ENCODE peak calls at places on chromosomes 12 and 14, in eight cellular contexts. F, X, Y, H, N, S, D and E are unnamed samples. For H3K36me3, the result is how much of the 10 kb centered on the place peaks cover.

GRCh38 chr12:116969615-116970575 is 59.1 kb downstream of the FBXW8 start:
- DNase-seq in F (no peak), X (no peak), Y (peak), H (peak), N (no peak), S (no peak), D (peak), E (no peak)

GRCh38 chr14:24334431-24335271 is at the start of gene ADCY4:
- DNase-seq in F (peak), X (no peak), Y (peak), H (peak), N (peak), S (peak), D (no peak), E (no peak)

GRCh38 chr14:92687681-92688433 is 60.6 kb downstream of the LGMN start:
- DNase-seq in F (peak), X (no peak), Y (peak), H (peak), N (peak), S (no peak), D (peak), E (peak)

GRCh38 chr12:132506730-132507538 is 17.0 kb downstream of the FBRSL1 start:
- DNase-seq in F (no peak), X (no peak), Y (no peak), H (peak), N (peak), S (peak), D (peak), E (no peak)

GRCh38 chr12:31524791-31525495 is 66.0 kb downstream of the DENND5B start:
- DNase-seq in F (no peak), X (no peak), Y (no peak), H (peak), N (no peak), S (no peak), D (peak), E (no peak)

GRCh38 chr14:93719234-93719633 is 69.1 kb downstream of the PRIMA1 start:
- DNase-seq in F (no peak), X (no peak), Y (no peak), H (no peak), N (no peak), S (no peak), D (no peak), E (no peak)

GRCh38 chr14:38716871-38717270 is 386.2 kb downstream of the SEC23A start:
- DNase-seq in F (no peak), X (no peak), Y (no peak), H (no peak), N (no peak), S (no peak), D (peak), E (no peak)

GRCh38 chr14:102255401-102256190 is 49.4 kb downstream of the MOK start:
- DNase-seq in F (no peak), X (no peak), Y (no peak), H (peak), N (no peak), S (no peak), D (peak), E (no peak)

GRCh38 chr14:71891970-71892369 is 40.3 kb upstream of the RGS6 start:
- DNase-seq in F (no peak), X (peak), Y (peak), H (no peak), N (no peak), S (no peak), D (peak), E (no peak)

GRCh38 chr12:94266390-94266789 is 118.0 kb downstream of the PLXNC1 start:
- DNase-seq in F (no peak), X (no peak), Y (no peak), H (no peak), N (no peak), S (no peak), D (no peak), E (no peak)

DNA sequence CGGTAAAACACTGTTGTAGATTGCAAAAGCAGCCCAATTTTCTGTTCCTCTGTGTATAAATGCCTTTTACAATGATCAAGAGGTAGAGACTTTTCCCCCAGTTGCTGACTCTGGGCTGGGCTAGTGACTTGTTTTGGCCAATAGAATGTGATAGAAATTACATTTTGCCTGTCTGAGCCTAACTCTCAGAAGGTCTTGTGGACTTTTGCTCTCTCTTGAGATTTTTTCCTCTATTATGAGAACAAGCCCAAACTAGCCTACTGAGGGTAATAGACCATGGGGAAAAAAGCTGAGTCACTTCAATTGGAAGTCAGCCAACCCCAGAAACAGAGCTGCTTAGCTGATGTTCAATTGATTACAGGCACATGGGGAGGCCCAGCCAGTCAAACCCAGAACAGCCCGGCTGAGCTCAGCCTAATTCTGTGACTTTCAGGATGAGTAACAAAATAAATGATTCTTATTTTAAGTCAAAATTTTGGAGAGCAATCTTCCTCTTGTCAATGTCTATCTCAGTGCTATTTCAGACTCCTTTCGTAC is 61.4 kb downstream of the MYF5 start:
- DNase-seq in F (no peak), X (no peak), Y (no peak), H (peak), N (peak), S (no peak), D (peak), E (peak)
- H3K4me3 ChIP-seq in F (no peak), X (no peak), Y (no peak), H (no peak), N (no peak), S (no peak), D (no peak), E (no peak)

GRCh38 chr12:55812088-55812487 is 5.4 kb downstream of the SARNP start:
- DNase-seq in F (no peak), X (no peak), Y (no peak), H (no peak), N (no peak), S (no peak), D (no peak), E (no peak)

GRCh38 chr12:55814257-55814656 is 3.3 kb downstream of the SARNP start:
- DNase-seq in F (no peak), X (no peak), Y (no peak), H (no peak), N (no peak), S (no peak), D (no peak), E (no peak)

GRCh38 chr12:55806982-55807381 is 10.5 kb downstream of the SARNP start:
- DNase-seq in F (no peak), X (no peak), Y (no peak), H (no peak), N (no peak), S (no peak), D (no peak), E (peak)

GRCh38 chr12:55809274-55809673 is 8.2 kb downstream of the SARNP start:
- DNase-seq in F (no peak), X (no peak), Y (no peak), H (no peak), N (no peak), S (no peak), D (no peak), E (no peak)
- H3K36me3 ChIP-seq in F (under half), X (half or more), Y (under half), H (under half), N (under half), S (under half), D (under half), E (under half)

GRCh38 chr14:22557846-22558220 is 31.2 kb downstream of the DAD1 start:
- DNase-seq in F (no peak), X (no peak), Y (no peak), H (no peak), N (no peak), S (no peak), D (no peak), E (no peak)

GRCh38 chr14:22555573-22556011 is 33.4 kb downstream of the DAD1 start:
- DNase-seq in F (no peak), X (no peak), Y (no peak), H (no peak), N (no peak), S (no peak), D (peak), E (no peak)

GRCh38 chr14:22556021-22556989 is 32.7 kb downstream of the DAD1 start:
- DNase-seq in F (peak), X (no peak), Y (no peak), H (peak), N (peak), S (peak), D (peak), E (peak)

GRCh38 chr14:22558221-22558913 is 30.7 kb downstream of the DAD1 start:
- DNase-seq in F (no peak), X (no peak), Y (peak), H (no peak), N (no peak), S (peak), D (no peak), E (no peak)

GRCh38 chr14:22556990-22557623 is 31.9 kb downstream of the DAD1 start:
- DNase-seq in F (peak), X (peak), Y (peak), H (peak), N (peak), S (peak), D (peak), E (peak)
- H3K4me3 ChIP-seq in F (peak), X (no peak), Y (peak), H (peak), N (peak), S (peak), D (peak), E (no peak)

GRCh38 chr12:96098631-96099030 is 63.2 kb upstream of the LTA4H start:
- DNase-seq in F (no peak), X (no peak), Y (no peak), H (no peak), N (no peak), S (no peak), D (no peak), E (no peak)

GRCh38 chr12:96099431-96099830 is 64.0 kb upstream of the LTA4H start:
- DNase-seq in F (no peak), X (no peak), Y (peak), H (no peak), N (no peak), S (no peak), D (no peak), E (no peak)

GRCh38 chr12:96093543-96094196 is 58.3 kb upstream of the LTA4H start:
- DNase-seq in F (no peak), X (no peak), Y (no peak), H (peak), N (no peak), S (no peak), D (no peak), E (no peak)

GRCh38 chr12:96091833-96092232 is 56.4 kb upstream of the LTA4H start:
- DNase-seq in F (no peak), X (no peak), Y (no peak), H (no peak), N (no peak), S (no peak), D (no peak), E (no peak)

DNA sequence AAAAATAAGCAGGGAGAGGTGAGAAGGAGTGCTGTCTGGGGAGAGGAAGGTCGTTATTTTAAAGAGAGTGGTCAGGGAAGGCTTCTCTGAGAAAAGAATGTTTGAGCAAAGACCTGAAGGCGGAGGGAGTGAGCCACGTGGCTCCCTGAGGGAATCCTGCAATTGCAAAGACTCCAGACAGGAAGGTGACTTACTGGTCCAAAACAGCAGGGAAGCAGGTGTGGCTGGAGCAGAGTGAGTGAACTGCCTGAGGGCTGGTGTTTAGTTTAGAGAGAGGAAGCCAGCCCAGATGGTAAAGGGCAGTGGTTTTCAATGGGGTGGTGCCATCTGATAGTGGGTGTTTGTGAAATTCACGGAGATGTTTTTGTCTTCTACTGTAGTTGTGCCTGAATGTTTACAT is 58.8 kb upstream of the LTA4H start:
- DNase-seq in F (no peak), X (peak), Y (no peak), H (no peak), N (peak), S (no peak), D (no peak), E (no peak)
- H3K36me3 ChIP-seq in F (under half), X (under half), Y (under half), H (under half), N (under half), S (under half), D (under half), E (under half)

GRCh38 chr12:106141003-106141402 is 2.2 kb upstream of the NUAK1 start:
- DNase-seq in F (no peak), X (no peak), Y (no peak), H (no peak), N (no peak), S (no peak), D (no peak), E (no peak)
- H3K4me3 ChIP-seq in F (peak), X (peak), Y (peak), H (peak), N (peak), S (no peak), D (no peak), E (no peak)